ENCODE peak calls at places on chromosomes 5 and 9, in eight cellular contexts. N, Q, X, R, S, V, U and J are unnamed samples.
A peak's percentile ranks its signal among the peaks of the same experiment; 100 is the strongest.

GRCh38 chr5:16597946-16598694 is 18.7 kb downstream of the RETREG1 start:
- DNase-seq in N (no peak), Q (no peak), X (no peak), R (no peak), S (no peak), V (no peak), U (no peak), J (no peak)

GRCh38 chr5:58322453-58322852 is 137.4 kb downstream of the PLK2 start:
- DNase-seq in N (peak; percentile 39), Q (peak; percentile 39), X (no peak), R (no peak), S (no peak), V (no peak), U (no peak), J (no peak)

GRCh38 chr5:39169081-39169480 is 50.3 kb downstream of the FYB1 start:
- DNase-seq in N (peak; percentile 75), Q (no peak), X (no peak), R (no peak), S (no peak), V (no peak), U (no peak), J (no peak)

GRCh38 chr9:121226186-121226585 is 24.5 kb upstream of the RAB14 start:
- DNase-seq in N (peak; percentile 73), Q (no peak), X (no peak), R (no peak), S (no peak), V (no peak), U (no peak), J (no peak)

GRCh38 chr5:71503536-71503935 is 48.1 kb downstream of the BDP1 start:
- DNase-seq in N (no peak), Q (no peak), X (no peak), R (no peak), S (no peak), V (no peak), U (no peak), J (no peak)

GRCh38 chr5:1201327-1202025 is at the start of gene SLC6A19:
- DNase-seq in N (no peak), Q (no peak), X (no peak), R (no peak), S (no peak), V (no peak), U (no peak), J (no peak)

GRCh38 chr5:9653811-9654210 is 23.7 kb upstream of the TAS2R1 start:
- DNase-seq in N (peak; percentile 97), Q (peak; percentile 22), X (no peak), R (no peak), S (peak; percentile 78), V (no peak), U (no peak), J (no peak)

GRCh38 chr9:32703635-32704034 is 68.2 kb upstream of the TAF1L start:
- DNase-seq in N (peak; percentile 18), Q (peak; percentile 15), X (no peak), R (no peak), S (peak; percentile 8), V (peak; percentile 28), U (no peak), J (no peak)

GRCh38 chr9:107513464-107514092 is 24.0 kb upstream of the KLF4 start:
- DNase-seq in N (no peak), Q (no peak), X (no peak), R (no peak), S (no peak), V (no peak), U (no peak), J (no peak)

GRCh38 chr5:32325616-32326015 is 12.9 kb upstream of the MTMR12 start:
- DNase-seq in N (no peak), Q (no peak), X (no peak), R (no peak), S (no peak), V (no peak), U (no peak), J (no peak)